ENCODE peak calls at places on chromosomes 7 and 10, in five cellular contexts. G is fibroblast of lung; R is upper lobe of left lung; N is CD8-positive, alpha-beta T cell; E is PC-9. X is an unnamed sample.

GRCh38 chr10:76033457-76034196 is 602.2 kb downstream of the LRMDA start:
- DNase-seq in G (peak), R (peak), N (no peak), E (no peak), X (no peak)

GRCh38 chr7:130136579-130137167 is 66.3 kb downstream of the KLHDC10 start:
- DNase-seq in G (no peak), R (no peak), N (no peak), E (no peak), X (no peak)

GRCh38 chr10:124213471-124213870 is 120.1 kb upstream of the CHST15 start:
- DNase-seq in G (no peak), R (no peak), N (no peak), E (no peak), X (no peak)

GRCh38 chr7:620052-620451 is 100.4 kb upstream of the PDGFA start:
- DNase-seq in G (peak), R (no peak), N (no peak), E (peak), X (no peak)

GRCh38 chr10:26573674-26574073 is 123.8 kb upstream of the PDSS1 start:
- DNase-seq in G (no peak), R (no peak), N (no peak), E (no peak), X (no peak)

GRCh38 chr7:150370612-150371071 is 2.0 kb downstream of the REPIN1 start:
- DNase-seq in G (peak), R (no peak), N (no peak), E (no peak), X (no peak)

GRCh38 chr10:118754132-118754555 is 626 bp downstream of the CACUL1 start:
- DNase-seq in G (peak), R (peak), N (peak), E (peak), X (peak)

GRCh38 chr7:127252736-127253288 is at the start of gene GRM8:
- DNase-seq in G (peak), R (no peak), N (peak), E (no peak), X (peak)

GRCh38 chr7:106196460-106197021 is 84.4 kb upstream of the SYPL1 start:
- DNase-seq in G (no peak), R (no peak), N (no peak), E (peak), X (no peak)

GRCh38 chr7:90709501-90710465 is 113.7 kb downstream of the CDK14 start:
- DNase-seq in G (peak), R (no peak), N (no peak), E (no peak), X (no peak)

GRCh38 chr10:119090968-119091367 is 10.4 kb upstream of the EIF3A start:
- DNase-seq in G (peak), R (no peak), N (peak), E (peak), X (no peak)

GRCh38 chr7:101124376-101125056 is 2.4 kb upstream of the SERPINE1 start:
- DNase-seq in G (peak), R (no peak), N (no peak), E (peak), X (no peak)

GRCh38 chr7:101127460-101128039 is 646 bp downstream of the SERPINE1 start:
- DNase-seq in G (no peak), R (no peak), N (no peak), E (no peak), X (no peak)

GRCh38 chr7:101128040-101128834 is 1.3 kb downstream of the SERPINE1 start:
- DNase-seq in G (no peak), R (no peak), N (no peak), E (peak), X (no peak)

GRCh38 chr7:101125989-101126650 is 784 bp upstream of the SERPINE1 start:
- DNase-seq in G (peak), R (peak), N (peak), E (peak), X (no peak)

GRCh38 chr7:101126651-101127459 is at the start of gene SERPINE1:
- DNase-seq in G (peak), R (peak), N (peak), E (peak), X (no peak)
- TF ChIP-seq CTCF in G (peak), R (peak), N (no peak), E (peak), X (peak)

GRCh38 chr10:20073164-20073563 is 256.9 kb downstream of the PLXDC2 start:
- DNase-seq in G (no peak), R (no peak), N (no peak), E (no peak), X (no peak)
- TF ChIP-seq CTCF in G (no peak), R (no peak), N (no peak), E (no peak), X (no peak)

GRCh38 chr7:102421706-102422105 is 11.7 kb upstream of the ORAI2 start:
- DNase-seq in G (no peak), R (no peak), N (no peak), E (no peak), X (no peak)
- TF ChIP-seq CTCF in G (no peak), R (no peak), N (no peak), E (no peak), X (no peak)

GRCh38 chr7:105139381-105139780 is 125.4 kb downstream of the KMT2E start:
- DNase-seq in G (no peak), R (no peak), N (no peak), E (no peak), X (no peak)

GRCh38 chr7:105133358-105133757 is 119.4 kb downstream of the KMT2E start:
- DNase-seq in G (no peak), R (no peak), N (no peak), E (no peak), X (no peak)

GRCh38 chr7:105133986-105134655 is 120.1 kb downstream of the KMT2E start:
- DNase-seq in G (no peak), R (no peak), N (no peak), E (no peak), X (no peak)

GRCh38 chr7:105137898-105138297 is 123.9 kb downstream of the KMT2E start:
- DNase-seq in G (no peak), R (no peak), N (no peak), E (no peak), X (no peak)

DNA sequence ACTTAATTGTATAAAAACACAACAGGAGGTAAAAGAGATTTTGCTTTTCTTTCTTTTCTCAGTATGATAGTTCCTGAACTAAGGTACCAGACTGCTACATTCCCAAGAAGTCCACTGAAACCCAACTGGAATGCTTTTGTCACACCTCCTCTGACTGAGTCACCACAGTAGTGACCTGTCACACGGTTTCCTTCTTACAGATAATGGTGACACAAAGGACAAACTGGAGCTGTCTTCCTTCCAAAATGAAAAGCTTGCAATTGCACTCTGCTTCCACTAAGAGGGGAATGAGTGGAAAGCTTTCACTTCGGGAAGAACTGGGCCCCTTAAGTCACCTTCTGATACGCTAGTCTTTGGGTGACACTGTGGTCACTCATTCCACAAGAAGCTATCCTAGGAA is 122.2 kb downstream of the KMT2E start:
- DNase-seq in G (no peak), R (no peak), N (no peak), E (peak), X (no peak)
- TF ChIP-seq CTCF in G (peak), R (no peak), N (no peak), E (peak), X (no peak)

GRCh38 chr7:158354861-158355260 is 232.8 kb downstream of the PTPRN2 start:
- DNase-seq in G (no peak), R (no peak), N (no peak), E (no peak), X (no peak)

GRCh38 chr7:158351481-158351880 is 236.1 kb downstream of the PTPRN2 start:
- DNase-seq in G (no peak), R (peak), N (no peak), E (no peak), X (peak)

GRCh38 chr7:158356454-158356853 is 231.2 kb downstream of the PTPRN2 start:
- DNase-seq in G (no peak), R (peak), N (no peak), E (no peak), X (peak)

GRCh38 chr7:158355456-158356065 is 232.1 kb downstream of the PTPRN2 start:
- DNase-seq in G (no peak), R (peak), N (no peak), E (no peak), X (peak)

GRCh38 chr7:158353606-158354570 is 233.7 kb downstream of the PTPRN2 start:
- DNase-seq in G (no peak), R (peak), N (no peak), E (peak), X (peak)
- TF ChIP-seq CTCF in G (no peak), R (peak), N (no peak), E (peak), X (peak)

DNA sequence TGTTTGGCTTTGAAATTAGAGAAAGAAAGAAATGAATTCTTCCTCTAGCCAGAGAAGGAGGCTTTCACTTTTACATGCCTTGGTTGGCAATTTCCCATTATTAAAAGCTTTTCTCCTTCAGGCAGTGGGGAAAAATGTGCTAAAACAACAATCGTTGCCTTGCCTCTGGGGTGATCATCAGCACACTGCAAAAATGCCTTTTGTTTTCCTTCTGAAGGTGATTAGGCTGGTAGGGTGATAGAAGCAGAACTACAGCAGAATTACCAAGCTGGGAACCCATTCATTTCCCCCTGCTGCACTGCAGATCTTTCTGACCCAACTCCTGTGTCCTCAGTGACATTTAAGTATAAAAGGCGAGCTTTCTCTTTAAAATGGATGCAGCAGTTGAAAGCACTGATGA is 22.2 kb downstream of the ANK3 start:
- DNase-seq in G (peak), R (no peak), N (no peak), E (no peak), X (no peak)
- TF ChIP-seq CTCF in G (no peak), R (no peak), N (no peak), E (no peak), X (no peak)

DNA sequence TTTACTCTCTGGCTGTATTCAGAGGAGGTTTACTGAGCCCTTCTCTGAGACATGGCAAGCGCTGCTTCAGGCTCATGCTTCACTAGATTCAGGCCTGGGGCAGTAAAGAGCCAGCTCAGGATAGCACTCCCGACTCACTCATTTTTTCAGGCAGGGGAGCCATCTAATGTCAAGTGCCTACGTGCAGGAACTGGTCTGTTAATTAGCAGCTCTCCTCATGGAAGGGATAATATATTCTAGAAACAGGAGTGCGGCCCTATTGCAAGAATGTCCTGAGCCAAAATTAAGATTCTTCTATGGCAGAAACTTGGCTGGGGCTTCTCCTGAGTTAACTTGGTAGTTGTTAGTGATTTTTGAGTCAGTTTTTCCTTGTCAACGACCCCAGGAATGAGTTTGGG is 111.3 kb downstream of the EGFR start:
- DNase-seq in G (peak), R (peak), N (no peak), E (no peak), X (no peak)
- TF ChIP-seq CTCF in G (no peak), R (no peak), N (no peak), E (no peak), X (no peak)